ENCODE peak calls at places on chromosomes 12 and 14, in seven cellular contexts. N is M059J; P is central memory CD8-positive, alpha-beta T cell; H is epithelial cell of esophagus; R is stimulated activated CD4-positive, alpha-beta T cell treated with anti-CD3 and anti-CD28 coated beads, Interleukin-2, amount 100 ng/mL, for 48 hours; V is cardiac muscle cell; A is mesothelial cell of epicardium. B is an unnamed sample.

GRCh38 chr12:6044082-6044481 is 80.4 kb downstream of the VWF start:
- DNase-seq in H (peak), P (no peak), V (no peak), A (no peak), R (no peak), N (peak), B (peak)

GRCh38 chr14:50379563-50379962 is 17.1 kb downstream of the CDKL1 start:
- DNase-seq in N (no peak), P (no peak), V (no peak), H (peak), R (no peak), A (no peak), B (no peak)

GRCh38 chr12:538731-539539 is 79.2 kb downstream of the B4GALNT3 start:
- DNase-seq in P (peak), R (no peak), A (no peak), V (peak), H (peak), N (peak), B (peak)

GRCh38 chr14:63438065-63438757 is 105.0 kb downstream of the PPP2R5E start:
- DNase-seq in P (no peak), N (peak), V (peak), H (peak), R (no peak), A (peak), B (peak)

GRCh38 chr14:42633504-42634095 is 1026.9 kb downstream of the LRFN5 start:
- DNase-seq in N (no peak), P (no peak), V (no peak), H (no peak), R (no peak), A (no peak), B (no peak)

GRCh38 chr14:22508150-22508457 is 80.9 kb downstream of the DAD1 start:
- DNase-seq in H (no peak), P (no peak), A (no peak), R (no peak), V (no peak), N (no peak), B (no peak)

GRCh38 chr12:50440288-50440687 is 39.6 kb downstream of the LARP4 start:
- DNase-seq in R (no peak), V (no peak), H (no peak), N (no peak), P (no peak), A (no peak), B (no peak)

GRCh38 chr14:31968107-31968810 is 108.8 kb upstream of the ARHGAP5 start:
- DNase-seq in H (no peak), V (peak), P (no peak), R (no peak), A (no peak), N (peak), B (no peak)

GRCh38 chr14:98957211-98958047 is 314.6 kb downstream of the BCL11B start:
- DNase-seq in H (peak), N (peak), R (no peak), V (peak), A (peak), P (no peak), B (no peak)

GRCh38 chr14:102939820-102940561 is 17.5 kb downstream of the AMN start:
- DNase-seq in N (no peak), R (no peak), V (no peak), A (no peak), P (no peak), H (no peak), B (no peak)

GRCh38 chr12:120352117-120352516 is 16.8 kb downstream of the MSI1 start:
- DNase-seq in N (peak), H (peak), V (peak), R (no peak), P (no peak), A (no peak), B (peak)

GRCh38 chr14:76486251-76486743 is 110.4 kb downstream of the ESRRB start:
- DNase-seq in P (no peak), V (no peak), H (no peak), R (no peak), A (no peak), N (no peak), B (no peak)

GRCh38 chr12:26612203-26612602 is 220.8 kb downstream of the ITPR2 start:
- DNase-seq in P (no peak), V (no peak), R (no peak), H (no peak), A (no peak), N (no peak), B (no peak)

GRCh38 chr14:101791919-101792572 is 30.5 kb downstream of the PPP2R5C start:
- DNase-seq in R (no peak), H (peak), N (peak), V (peak), P (no peak), A (no peak), B (peak)

GRCh38 chr12:47226199-47226598 is 146.4 kb upstream of the AMIGO2 start:
- DNase-seq in H (no peak), N (no peak), A (no peak), R (no peak), V (no peak), P (no peak), B (no peak)

GRCh38 chr12:85866929-85867776 is 6.9 kb upstream of the NTS start:
- DNase-seq in V (peak), R (no peak), A (no peak), H (peak), N (peak), P (no peak), B (peak)

GRCh38 chr14:77151918-77152588 is 10.5 kb upstream of the ZDHHC22 start:
- DNase-seq in N (peak), V (peak), H (peak), R (no peak), P (no peak), A (no peak), B (peak)

GRCh38 chr12:61538951-61539350 is 721.3 kb upstream of the USP15 start:
- DNase-seq in N (no peak), H (peak), P (no peak), A (no peak), R (no peak), V (no peak), B (peak)

GRCh38 chr14:67746927-67747326 is 45.2 kb downstream of the RDH12 start:
- DNase-seq in R (no peak), A (no peak), H (no peak), V (no peak), P (no peak), N (no peak), B (no peak)

GRCh38 chr14:91315844-91316267 is 71.4 kb upstream of the GPR68 start:
- DNase-seq in N (peak), V (no peak), A (no peak), R (peak), P (peak), H (no peak), B (no peak)

GRCh38 chr12:90712671-90713070 is 242.3 kb downstream of the CCER1 start:
- DNase-seq in N (peak), P (no peak), R (no peak), H (peak), A (no peak), V (no peak), B (peak)

GRCh38 chr12:29519585-29520182 is 22.2 kb upstream of the OVCH1 start:
- DNase-seq in V (peak), R (peak), A (no peak), H (peak), N (peak), P (no peak), B (peak)

GRCh38 chr12:91181053-91181452 is 1.6 kb downstream of the DCN start:
- DNase-seq in P (no peak), H (no peak), R (no peak), A (no peak), N (no peak), V (peak), B (no peak)

B was measured in PC-3.